ENCODE peak calls at places on chromosome 7, in six cellular contexts. G is upper lobe of left lung, J is Panc1, S is H1, D is endothelial cell of umbilical vein, C is GM23338. V is an unnamed sample. For H3K4me1, the result is how much of the 10 kb centered on the place peaks cover.

GRCh38 chr7:17557305-17557704 is 258.9 kb downstream of the AHR start:
- DNase-seq in S (no peak), J (no peak), C (no peak), G (no peak), D (no peak), V (no peak)

GRCh38 chr7:90180011-90180585 is 25.8 kb downstream of the STEAP1 start:
- DNase-seq in D (peak), G (no peak), J (no peak), S (no peak), C (peak), V (no peak)

GRCh38 chr7:154503962-154504550 is 451.9 kb downstream of the DPP6 start:
- DNase-seq in S (no peak), J (peak), C (peak), G (no peak), D (peak), V (no peak)

GRCh38 chr7:139118234-139118802 is 8.8 kb upstream of the ZC3HAV1 start:
- DNase-seq in S (no peak), G (no peak), D (peak), C (peak), J (peak), V (no peak)

GRCh38 chr7:150435390-150436073 is 14.9 kb upstream of the GIMAP8 start:
- DNase-seq in J (no peak), C (no peak), S (no peak), G (no peak), D (no peak), V (no peak)

GRCh38 chr7:88102686-88103085 is 117.2 kb downstream of the SRI start:
- DNase-seq in D (peak), G (no peak), C (no peak), S (no peak), J (no peak), V (no peak)

GRCh38 chr7:94909023-94909466 is 1.7 kb downstream of the PPP1R9A start:
- DNase-seq in J (no peak), S (no peak), G (no peak), D (no peak), C (no peak), V (no peak)

GRCh38 chr7:8035647-8036518 is 67.3 kb downstream of the GLCCI1 start:
- DNase-seq in D (peak), C (peak), J (peak), S (no peak), G (no peak), V (no peak)

GRCh38 chr7:136605532-136606329 is 262.7 kb upstream of the CHRM2 start:
- DNase-seq in J (no peak), D (no peak), G (no peak), C (no peak), S (no peak), V (no peak)
- H3K4me1 ChIP-seq in J (under half), D (under half), G (under half), C (under half), S (under half), V (under half)

GRCh38 chr7:69599879-69600764 is 1.8 kb downstream of the AUTS2 start:
- DNase-seq in D (no peak), G (no peak), C (peak), J (no peak), S (no peak), V (no peak)
- H3K4me3 ChIP-seq in D (peak), G (peak), C (peak), J (peak), S (peak), V (peak)

DNA sequence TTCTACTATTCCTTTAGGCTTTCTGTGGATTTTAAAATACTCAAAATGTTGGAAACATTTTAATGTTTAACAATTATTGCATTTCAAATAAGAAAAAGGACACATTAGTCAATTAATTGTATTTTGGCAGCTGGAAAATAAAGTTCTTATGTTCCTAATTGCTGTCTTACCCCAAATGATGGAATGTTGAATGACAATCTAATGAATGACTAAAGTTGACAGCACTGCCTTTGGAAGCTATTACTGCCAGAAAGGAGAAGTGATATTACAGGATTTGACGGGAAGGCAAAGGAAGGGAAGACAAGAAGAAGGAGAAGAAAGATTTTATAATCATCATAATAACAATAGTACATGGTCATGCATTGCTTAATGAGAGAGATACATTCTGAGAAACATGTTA is 23.4 kb upstream of the TMEM229A start:
- DNase-seq in J (no peak), S (no peak), G (no peak), D (no peak), C (no peak), V (no peak)
- TF ChIP-seq POLR2AphosphoS5 in J (no peak), S (no peak), G (no peak), D (no peak), C (no peak), V (no peak)

GRCh38 chr7:130364446-130364845 is 15.8 kb upstream of the CPA1 start:
- DNase-seq in G (no peak), D (no peak), J (no peak), C (no peak), S (no peak), V (no peak)

GRCh38 chr7:130366561-130366960 is 13.7 kb upstream of the CPA1 start:
- DNase-seq in D (no peak), G (no peak), J (no peak), S (no peak), C (no peak), V (no peak)

GRCh38 chr7:130363156-130363847 is 17.0 kb upstream of the CPA1 start:
- DNase-seq in S (no peak), J (peak), C (no peak), D (no peak), G (no peak), V (peak)

GRCh38 chr7:130365511-130366441 is 14.5 kb upstream of the CPA1 start:
- DNase-seq in D (no peak), G (no peak), C (peak), S (no peak), J (no peak), V (no peak)

DNA sequence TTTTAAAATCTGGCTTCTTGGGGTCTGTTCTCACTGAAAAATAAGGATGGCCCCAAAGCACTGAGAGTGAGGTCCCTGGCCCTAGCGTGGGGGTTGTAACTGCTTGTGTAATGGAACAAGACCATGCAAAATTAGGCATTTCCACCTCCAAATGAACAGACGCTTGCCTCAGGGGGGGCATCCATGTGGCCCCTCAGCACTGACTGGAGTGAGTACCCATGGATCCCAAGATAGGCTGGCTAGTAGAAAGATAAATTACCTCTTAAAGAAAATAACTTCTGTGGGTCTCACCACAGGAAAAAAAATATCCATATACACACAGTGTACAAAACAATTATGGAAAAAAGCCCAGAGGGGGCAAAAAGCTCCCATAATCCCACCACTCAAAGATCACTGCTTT is 15.2 kb upstream of the CPA1 start:
- DNase-seq in S (no peak), J (no peak), G (no peak), D (no peak), C (no peak), V (no peak)
- H3K4me1 ChIP-seq in S (under half), J (under half), G (under half), D (under half), C (under half), V (under half)

GRCh38 chr7:141071855-141072547 is 1.9 kb upstream of the TMEM178B start:
- DNase-seq in G (peak), D (no peak), J (no peak), C (peak), S (no peak), V (no peak)

GRCh38 chr7:141073173-141073640 is 657 bp upstream of the TMEM178B start:
- DNase-seq in G (peak), S (no peak), J (no peak), C (peak), D (peak), V (no peak)

GRCh38 chr7:141071260-141071854 is 2.5 kb upstream of the TMEM178B start:
- DNase-seq in D (no peak), G (peak), J (no peak), S (peak), C (peak), V (no peak)

GRCh38 chr7:141073641-141074161 is at the start of gene TMEM178B:
- DNase-seq in D (no peak), C (peak), G (peak), J (no peak), S (no peak), V (no peak)

DNA sequence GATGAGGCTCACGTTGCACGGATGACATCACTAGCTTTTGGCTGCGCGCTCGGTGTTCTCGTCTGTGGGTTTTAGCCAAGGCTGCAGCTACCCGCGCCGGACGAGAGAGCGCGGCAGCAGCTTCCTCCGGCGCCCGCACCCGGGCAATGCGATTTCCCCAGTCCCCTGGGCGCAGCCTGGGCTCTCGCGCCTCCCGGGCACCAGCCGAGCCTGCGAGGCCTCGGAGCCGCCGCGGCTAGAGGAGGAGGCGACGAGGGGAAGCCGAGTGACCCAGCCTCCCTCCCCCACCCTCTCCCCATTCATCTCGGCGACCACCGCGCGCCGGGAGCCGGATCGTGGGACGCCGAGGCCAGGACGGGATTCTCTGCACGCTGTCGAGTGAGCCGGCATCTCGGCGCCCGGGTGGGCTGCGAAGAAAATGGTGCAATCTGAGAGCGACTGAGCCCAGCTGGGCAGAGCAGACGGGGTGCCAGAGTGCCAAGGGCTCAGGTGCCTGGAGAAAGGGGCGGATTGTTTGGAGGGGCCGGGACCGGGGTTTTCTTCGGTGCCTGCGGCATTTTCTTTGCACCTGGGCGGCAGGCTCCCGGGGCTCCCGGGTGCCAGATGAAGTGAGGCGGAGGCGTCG is 1.2 kb upstream of the TMEM178B start:
- DNase-seq in C (peak), S (no peak), G (peak), J (no peak), D (no peak), V (no peak)
- H3K4me3 ChIP-seq in C (peak), S (peak), G (peak), J (peak), D (no peak), V (peak)

DNA sequence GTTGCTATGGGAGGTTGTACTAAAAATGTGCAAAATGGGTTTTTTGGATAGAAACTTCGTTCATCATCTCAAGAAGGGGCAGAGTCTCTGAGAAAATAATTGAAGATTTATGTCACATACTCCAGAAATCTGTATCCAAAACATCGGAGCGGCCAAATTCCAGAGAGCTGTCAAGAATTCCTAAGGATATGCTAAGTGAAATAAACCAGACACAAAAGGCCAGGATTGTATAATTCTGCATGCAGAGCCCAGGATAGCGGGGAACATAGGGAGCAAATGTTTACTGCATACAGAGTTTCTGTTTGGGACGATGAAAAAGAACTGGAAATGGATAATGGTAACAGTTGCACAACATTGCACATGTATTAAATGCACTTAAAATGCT is 224.2 kb upstream of the AUTS2 start:
- DNase-seq in J (no peak), C (no peak), G (no peak), D (no peak), S (no peak), V (no peak)
- TF ChIP-seq POLR2AphosphoS5 in J (no peak), C (no peak), G (no peak), D (no peak), S (no peak), V (no peak)

GRCh38 chr7:30253796-30254165 is 30.6 kb upstream of the ZNRF2 start:
- DNase-seq in J (no peak), D (no peak), S (no peak), G (no peak), C (no peak), V (no peak)

GRCh38 chr7:30254248-30254647 is 30.1 kb upstream of the ZNRF2 start:
- DNase-seq in D (no peak), G (no peak), J (no peak), C (no peak), S (no peak), V (no peak)

GRCh38 chr7:30252885-30253795 is 31.3 kb upstream of the ZNRF2 start:
- DNase-seq in D (peak), S (no peak), J (no peak), C (no peak), G (no peak), V (peak)

GRCh38 chr7:30249986-30250774 is 34.2 kb upstream of the ZNRF2 start:
- DNase-seq in C (no peak), G (no peak), J (no peak), S (no peak), D (no peak), V (no peak)

GRCh38 chr7:30251708-30252329 is 32.6 kb upstream of the ZNRF2 start:
- DNase-seq in D (no peak), G (no peak), S (no peak), J (no peak), C (no peak), V (no peak)
- H3K4me1 ChIP-seq in D (under half), G (under half), S (under half), J (under half), C (under half), V (under half)